ENCODE peak calls at places on chromosome 16, in seven cellular contexts. One of them, this sample, is unnamed.

GRCh38 chr16:51526622-51527021 is 375.6 kb upstream of the SALL1 start:
- DNase-seq in head of caudate nucleus: no peak
- DNase-seq in NCI-H1417: no peak
- DNase-seq in CD14-positive monocyte: no peak
- DNase-seq in EH: no peak
- DNase-seq in fibroblast of pulmonary artery: no peak
- DNase-seq in activated naive CD8-positive, alpha-beta T cell treated with anti-CD3 and anti-CD28 coated beads, Interleukin-2, amount 50 U/mL, for 16 hours: no peak
- DNase-seq in this sample: no peak

GRCh38 chr16:84460406-84461028 is 43.9 kb downstream of the MEAK7 start:
- DNase-seq in head of caudate nucleus: peak
- DNase-seq in NCI-H1417: no peak
- DNase-seq in CD14-positive monocyte: no peak
- DNase-seq in EH: no peak
- DNase-seq in fibroblast of pulmonary artery: no peak
- DNase-seq in activated naive CD8-positive, alpha-beta T cell treated with anti-CD3 and anti-CD28 coated beads, Interleukin-2, amount 50 U/mL, for 16 hours: no peak
- DNase-seq in this sample: peak

GRCh38 chr16:1310832-1311200 is 1.4 kb downstream of the UBE2I start:
- DNase-seq in head of caudate nucleus: no peak
- DNase-seq in NCI-H1417: no peak
- DNase-seq in CD14-positive monocyte: no peak
- DNase-seq in EH: peak
- DNase-seq in fibroblast of pulmonary artery: no peak
- DNase-seq in activated naive CD8-positive, alpha-beta T cell treated with anti-CD3 and anti-CD28 coated beads, Interleukin-2, amount 50 U/mL, for 16 hours: no peak
- DNase-seq in this sample: no peak

GRCh38 chr16:83923581-83924365 is 24.9 kb downstream of the MLYCD start:
- DNase-seq in head of caudate nucleus: no peak
- DNase-seq in NCI-H1417: no peak
- DNase-seq in CD14-positive monocyte: no peak
- DNase-seq in EH: no peak
- DNase-seq in fibroblast of pulmonary artery: no peak
- DNase-seq in activated naive CD8-positive, alpha-beta T cell treated with anti-CD3 and anti-CD28 coated beads, Interleukin-2, amount 50 U/mL, for 16 hours: no peak
- DNase-seq in this sample: no peak

GRCh38 chr16:16830401-16830800 is 451.5 kb downstream of the NPIPA7 start:
- DNase-seq in head of caudate nucleus: no peak
- DNase-seq in NCI-H1417: no peak
- DNase-seq in CD14-positive monocyte: no peak
- DNase-seq in EH: no peak
- DNase-seq in fibroblast of pulmonary artery: no peak
- DNase-seq in activated naive CD8-positive, alpha-beta T cell treated with anti-CD3 and anti-CD28 coated beads, Interleukin-2, amount 50 U/mL, for 16 hours: no peak
- DNase-seq in this sample: no peak

GRCh38 chr16:65904361-65904760 is 462.1 kb upstream of the CDH5 start:
- DNase-seq in head of caudate nucleus: no peak
- DNase-seq in NCI-H1417: no peak
- DNase-seq in CD14-positive monocyte: no peak
- DNase-seq in EH: no peak
- DNase-seq in fibroblast of pulmonary artery: no peak
- DNase-seq in activated naive CD8-positive, alpha-beta T cell treated with anti-CD3 and anti-CD28 coated beads, Interleukin-2, amount 50 U/mL, for 16 hours: no peak
- DNase-seq in this sample: no peak

GRCh38 chr16:90020838-90021382 is 1.7 kb upstream of the DBNDD1 start:
- DNase-seq in head of caudate nucleus: peak
- DNase-seq in NCI-H1417: no peak
- DNase-seq in CD14-positive monocyte: no peak
- DNase-seq in EH: peak
- DNase-seq in fibroblast of pulmonary artery: peak
- DNase-seq in activated naive CD8-positive, alpha-beta T cell treated with anti-CD3 and anti-CD28 coated beads, Interleukin-2, amount 50 U/mL, for 16 hours: no peak
- DNase-seq in this sample: peak

GRCh38 chr16:54928421-54929089 is 2.1 kb upstream of the IRX5 start:
- DNase-seq in head of caudate nucleus: no peak
- DNase-seq in NCI-H1417: peak
- DNase-seq in CD14-positive monocyte: no peak
- DNase-seq in EH: peak
- DNase-seq in fibroblast of pulmonary artery: no peak
- DNase-seq in activated naive CD8-positive, alpha-beta T cell treated with anti-CD3 and anti-CD28 coated beads, Interleukin-2, amount 50 U/mL, for 16 hours: no peak
- DNase-seq in this sample: peak

GRCh38 chr16:53220585-53220984 is 165.8 kb downstream of the CHD9 start:
- DNase-seq in head of caudate nucleus: no peak
- DNase-seq in NCI-H1417: no peak
- DNase-seq in CD14-positive monocyte: peak
- DNase-seq in EH: peak
- DNase-seq in fibroblast of pulmonary artery: peak
- DNase-seq in activated naive CD8-positive, alpha-beta T cell treated with anti-CD3 and anti-CD28 coated beads, Interleukin-2, amount 50 U/mL, for 16 hours: no peak
- DNase-seq in this sample: peak

GRCh38 chr16:86018487-86018886 is 119.5 kb downstream of the IRF8 start:
- DNase-seq in head of caudate nucleus: no peak
- DNase-seq in NCI-H1417: no peak
- DNase-seq in CD14-positive monocyte: peak
- DNase-seq in EH: peak
- DNase-seq in fibroblast of pulmonary artery: peak
- DNase-seq in activated naive CD8-positive, alpha-beta T cell treated with anti-CD3 and anti-CD28 coated beads, Interleukin-2, amount 50 U/mL, for 16 hours: no peak
- DNase-seq in this sample: no peak

GRCh38 chr16:29646947-29647346 is 16.1 kb upstream of the SPN start:
- DNase-seq in head of caudate nucleus: no peak
- DNase-seq in NCI-H1417: no peak
- DNase-seq in CD14-positive monocyte: no peak
- DNase-seq in EH: no peak
- DNase-seq in fibroblast of pulmonary artery: no peak
- DNase-seq in activated naive CD8-positive, alpha-beta T cell treated with anti-CD3 and anti-CD28 coated beads, Interleukin-2, amount 50 U/mL, for 16 hours: no peak
- DNase-seq in this sample: no peak

GRCh38 chr16:31401436-31401835 is 8.3 kb downstream of the ITGAD start:
- DNase-seq in head of caudate nucleus: no peak
- DNase-seq in NCI-H1417: no peak
- DNase-seq in CD14-positive monocyte: no peak
- DNase-seq in EH: no peak
- DNase-seq in fibroblast of pulmonary artery: no peak
- DNase-seq in activated naive CD8-positive, alpha-beta T cell treated with anti-CD3 and anti-CD28 coated beads, Interleukin-2, amount 50 U/mL, for 16 hours: no peak
- DNase-seq in this sample: no peak

GRCh38 chr16:81774348-81774747 is 4.7 kb upstream of the PLCG2 start:
- DNase-seq in head of caudate nucleus: no peak
- DNase-seq in NCI-H1417: no peak
- DNase-seq in CD14-positive monocyte: no peak
- DNase-seq in EH: no peak
- DNase-seq in fibroblast of pulmonary artery: no peak
- DNase-seq in activated naive CD8-positive, alpha-beta T cell treated with anti-CD3 and anti-CD28 coated beads, Interleukin-2, amount 50 U/mL, for 16 hours: no peak
- DNase-seq in this sample: no peak

GRCh38 chr16:78140818-78141466 is 41.5 kb downstream of the WWOX start:
- DNase-seq in head of caudate nucleus: no peak
- DNase-seq in NCI-H1417: no peak
- DNase-seq in CD14-positive monocyte: no peak
- DNase-seq in EH: no peak
- DNase-seq in fibroblast of pulmonary artery: no peak
- DNase-seq in activated naive CD8-positive, alpha-beta T cell treated with anti-CD3 and anti-CD28 coated beads, Interleukin-2, amount 50 U/mL, for 16 hours: no peak
- DNase-seq in this sample: no peak

GRCh38 chr16:11079657-11080187 is 135.4 kb downstream of the CLEC16A start:
- DNase-seq in head of caudate nucleus: no peak
- DNase-seq in NCI-H1417: no peak
- DNase-seq in CD14-positive monocyte: no peak
- DNase-seq in EH: peak
- DNase-seq in fibroblast of pulmonary artery: peak
- DNase-seq in activated naive CD8-positive, alpha-beta T cell treated with anti-CD3 and anti-CD28 coated beads, Interleukin-2, amount 50 U/mL, for 16 hours: no peak
- DNase-seq in this sample: no peak

GRCh38 chr16:15866451-15866850 is 9.6 kb upstream of the MYH11 start:
- DNase-seq in head of caudate nucleus: no peak
- DNase-seq in NCI-H1417: no peak
- DNase-seq in CD14-positive monocyte: no peak
- DNase-seq in EH: no peak
- DNase-seq in fibroblast of pulmonary artery: no peak
- DNase-seq in activated naive CD8-positive, alpha-beta T cell treated with anti-CD3 and anti-CD28 coated beads, Interleukin-2, amount 50 U/mL, for 16 hours: no peak
- DNase-seq in this sample: no peak

GRCh38 chr16:78478267-78478821 is 378.9 kb downstream of the WWOX start:
- DNase-seq in head of caudate nucleus: no peak
- DNase-seq in NCI-H1417: no peak
- DNase-seq in CD14-positive monocyte: no peak
- DNase-seq in EH: no peak
- DNase-seq in fibroblast of pulmonary artery: no peak
- DNase-seq in activated naive CD8-positive, alpha-beta T cell treated with anti-CD3 and anti-CD28 coated beads, Interleukin-2, amount 50 U/mL, for 16 hours: no peak
- DNase-seq in this sample: no peak

GRCh38 chr16:57379579-57379978 is 7.3 kb downstream of the CX3CL1 start:
- DNase-seq in head of caudate nucleus: no peak
- DNase-seq in NCI-H1417: no peak
- DNase-seq in CD14-positive monocyte: no peak
- DNase-seq in EH: no peak
- DNase-seq in fibroblast of pulmonary artery: no peak
- DNase-seq in activated naive CD8-positive, alpha-beta T cell treated with anti-CD3 and anti-CD28 coated beads, Interleukin-2, amount 50 U/mL, for 16 hours: no peak
- DNase-seq in this sample: no peak

GRCh38 chr16:30083216-30084055 is 7.6 kb downstream of the PPP4C start:
- DNase-seq in head of caudate nucleus: no peak
- DNase-seq in NCI-H1417: no peak
- DNase-seq in CD14-positive monocyte: no peak
- DNase-seq in EH: no peak
- DNase-seq in fibroblast of pulmonary artery: no peak
- DNase-seq in activated naive CD8-positive, alpha-beta T cell treated with anti-CD3 and anti-CD28 coated beads, Interleukin-2, amount 50 U/mL, for 16 hours: no peak
- DNase-seq in this sample: no peak

GRCh38 chr16:1309888-1310831 is 724 bp downstream of the UBE2I start:
- DNase-seq in head of caudate nucleus: no peak
- DNase-seq in NCI-H1417: no peak
- DNase-seq in CD14-positive monocyte: no peak
- DNase-seq in EH: peak
- DNase-seq in fibroblast of pulmonary artery: peak
- DNase-seq in activated naive CD8-positive, alpha-beta T cell treated with anti-CD3 and anti-CD28 coated beads, Interleukin-2, amount 50 U/mL, for 16 hours: peak
- DNase-seq in this sample: peak

GRCh38 chr16:29982560-29983419 is 9.1 kb downstream of the TAOK2 start:
- DNase-seq in head of caudate nucleus: no peak
- DNase-seq in NCI-H1417: no peak
- DNase-seq in CD14-positive monocyte: no peak
- DNase-seq in EH: no peak
- DNase-seq in fibroblast of pulmonary artery: no peak
- DNase-seq in activated naive CD8-positive, alpha-beta T cell treated with anti-CD3 and anti-CD28 coated beads, Interleukin-2, amount 50 U/mL, for 16 hours: no peak
- DNase-seq in this sample: no peak

GRCh38 chr16:54927125-54928015 is 3.3 kb upstream of the IRX5 start:
- DNase-seq in head of caudate nucleus: no peak
- DNase-seq in NCI-H1417: peak
- DNase-seq in CD14-positive monocyte: no peak
- DNase-seq in EH: no peak
- DNase-seq in fibroblast of pulmonary artery: no peak
- DNase-seq in activated naive CD8-positive, alpha-beta T cell treated with anti-CD3 and anti-CD28 coated beads, Interleukin-2, amount 50 U/mL, for 16 hours: no peak
- DNase-seq in this sample: peak

GRCh38 chr16:2024026-2024425 is 2.7 kb upstream of the NHERF2 start:
- DNase-seq in head of caudate nucleus: no peak
- DNase-seq in NCI-H1417: no peak
- DNase-seq in CD14-positive monocyte: no peak
- DNase-seq in EH: no peak
- DNase-seq in fibroblast of pulmonary artery: no peak
- DNase-seq in activated naive CD8-positive, alpha-beta T cell treated with anti-CD3 and anti-CD28 coated beads, Interleukin-2, amount 50 U/mL, for 16 hours: no peak
- DNase-seq in this sample: no peak

GRCh38 chr16:28304214-28304613 is 11.9 kb downstream of the SBK1 start:
- DNase-seq in head of caudate nucleus: no peak
- DNase-seq in NCI-H1417: no peak
- DNase-seq in CD14-positive monocyte: no peak
- DNase-seq in EH: peak
- DNase-seq in fibroblast of pulmonary artery: peak
- DNase-seq in activated naive CD8-positive, alpha-beta T cell treated with anti-CD3 and anti-CD28 coated beads, Interleukin-2, amount 50 U/mL, for 16 hours: no peak
- DNase-seq in this sample: no peak

GRCh38 chr16:11256657-11257130 is 690 bp upstream of the SOCS1 start:
- DNase-seq in head of caudate nucleus: peak
- DNase-seq in NCI-H1417: peak
- DNase-seq in CD14-positive monocyte: no peak
- DNase-seq in EH: peak
- DNase-seq in fibroblast of pulmonary artery: peak
- DNase-seq in activated naive CD8-positive, alpha-beta T cell treated with anti-CD3 and anti-CD28 coated beads, Interleukin-2, amount 50 U/mL, for 16 hours: no peak
- DNase-seq in this sample: peak

GRCh38 chr16:21075252-21075651 is 75.4 kb downstream of the DNAH3 start:
- DNase-seq in head of caudate nucleus: no peak
- DNase-seq in NCI-H1417: no peak
- DNase-seq in CD14-positive monocyte: no peak
- DNase-seq in EH: no peak
- DNase-seq in fibroblast of pulmonary artery: peak
- DNase-seq in activated naive CD8-positive, alpha-beta T cell treated with anti-CD3 and anti-CD28 coated beads, Interleukin-2, amount 50 U/mL, for 16 hours: no peak
- DNase-seq in this sample: no peak

GRCh38 chr16:29147710-29148425 is 163.0 kb downstream of the LAT start:
- DNase-seq in head of caudate nucleus: no peak
- DNase-seq in NCI-H1417: no peak
- DNase-seq in CD14-positive monocyte: no peak
- DNase-seq in EH: no peak
- DNase-seq in fibroblast of pulmonary artery: no peak
- DNase-seq in activated naive CD8-positive, alpha-beta T cell treated with anti-CD3 and anti-CD28 coated beads, Interleukin-2, amount 50 U/mL, for 16 hours: no peak
- DNase-seq in this sample: no peak

GRCh38 chr16:68021490-68021889 is 1.5 kb downstream of the DDX28 start:
- DNase-seq in head of caudate nucleus: no peak
- DNase-seq in NCI-H1417: no peak
- DNase-seq in CD14-positive monocyte: no peak
- DNase-seq in EH: no peak
- DNase-seq in fibroblast of pulmonary artery: no peak
- DNase-seq in activated naive CD8-positive, alpha-beta T cell treated with anti-CD3 and anti-CD28 coated beads, Interleukin-2, amount 50 U/mL, for 16 hours: no peak
- DNase-seq in this sample: no peak

GRCh38 chr16:20624882-20625807 is 49.0 kb upstream of the ACSM2B start:
- DNase-seq in head of caudate nucleus: no peak
- DNase-seq in NCI-H1417: peak
- DNase-seq in CD14-positive monocyte: no peak
- DNase-seq in EH: no peak
- DNase-seq in fibroblast of pulmonary artery: no peak
- DNase-seq in activated naive CD8-positive, alpha-beta T cell treated with anti-CD3 and anti-CD28 coated beads, Interleukin-2, amount 50 U/mL, for 16 hours: no peak
- DNase-seq in this sample: no peak

GRCh38 chr16:10834130-10834529 is 15.5 kb upstream of the TVP23A start:
- DNase-seq in head of caudate nucleus: no peak
- DNase-seq in NCI-H1417: no peak
- DNase-seq in CD14-positive monocyte: no peak
- DNase-seq in EH: no peak
- DNase-seq in fibroblast of pulmonary artery: no peak
- DNase-seq in activated naive CD8-positive, alpha-beta T cell treated with anti-CD3 and anti-CD28 coated beads, Interleukin-2, amount 50 U/mL, for 16 hours: no peak
- DNase-seq in this sample: no peak

GRCh38 chr16:3655791-3656490 is 1.4 kb downstream of the DNASE1 start:
- DNase-seq in head of caudate nucleus: no peak
- DNase-seq in NCI-H1417: no peak
- DNase-seq in CD14-positive monocyte: no peak
- DNase-seq in EH: no peak
- DNase-seq in fibroblast of pulmonary artery: no peak
- DNase-seq in activated naive CD8-positive, alpha-beta T cell treated with anti-CD3 and anti-CD28 coated beads, Interleukin-2, amount 50 U/mL, for 16 hours: no peak
- DNase-seq in this sample: no peak

GRCh38 chr16:2048116-2048543 is 345 bp downstream of the TSC2 start:
- DNase-seq in head of caudate nucleus: no peak
- DNase-seq in NCI-H1417: no peak
- DNase-seq in CD14-positive monocyte: no peak
- DNase-seq in EH: no peak
- DNase-seq in fibroblast of pulmonary artery: peak
- DNase-seq in activated naive CD8-positive, alpha-beta T cell treated with anti-CD3 and anti-CD28 coated beads, Interleukin-2, amount 50 U/mL, for 16 hours: no peak
- DNase-seq in this sample: peak

This sample was measured in NCI-H69.